ENCODE peak calls at places on chromosomes 6 and 20, in seven cellular contexts. R, O, N, B, K, X and I are unnamed samples.

GRCh38 chr20:20204326-20204725 is 152.0 kb downstream of the CFAP61 start:
- DNase-seq in R (no peak), N (peak; percentile 82), X (no peak), B (no peak), O (no peak), K (no peak), I (no peak)

GRCh38 chr6:12291785-12292604 is 1.8 kb downstream of the EDN1 start:
- DNase-seq in R (no peak), K (peak; percentile 10), X (no peak), B (no peak), N (no peak), O (no peak), I (no peak)

GRCh38 chr6:48511382-48511781 is 400.4 kb upstream of the PTCHD4 start:
- DNase-seq in O (no peak), K (no peak), R (no peak), B (no peak), X (no peak), N (no peak), I (no peak)

GRCh38 chr6:50713977-50714486 is 706 bp downstream of the TFAP2D start:
- DNase-seq in R (no peak), X (no peak), K (no peak), B (no peak), N (no peak), O (no peak), I (no peak)

GRCh38 chr6:26232950-26233607 is 131.9 kb upstream of the BTN3A2 start:
- DNase-seq in O (no peak), R (peak; percentile 24), B (peak; percentile 74), N (no peak), K (no peak), X (peak; percentile 62), I (no peak)

GRCh38 chr6:109660526-109660925 is 30.5 kb downstream of the AK9 start:
- DNase-seq in N (no peak), O (no peak), B (no peak), R (no peak), K (no peak), X (no peak), I (no peak)

GRCh38 chr6:80457044-80457933 is 350.8 kb downstream of the BCKDHB start:
- DNase-seq in N (peak; percentile 8), R (no peak), B (no peak), K (no peak), O (no peak), X (no peak), I (no peak)

GRCh38 chr20:19806806-19807691 is 49.0 kb downstream of the RIN2 start:
- DNase-seq in B (no peak), R (no peak), X (no peak), O (no peak), K (no peak), N (peak; percentile 95), I (no peak)

GRCh38 chr6:154604120-154604519 is 93.6 kb upstream of the CNKSR3 start:
- DNase-seq in R (no peak), B (no peak), N (no peak), X (no peak), K (no peak), O (no peak), I (no peak)